ENCODE peak calls at places on chromosomes 12 and 14, in eight cellular contexts. R, S, Z, G, J, B, N and M are unnamed samples.

GRCh38 chr14:51203881-51204280 is 36.2 kb upstream of the TMX1 start:
- DNase-seq in J (no peak), B (no peak), N (no peak), G (no peak), S (no peak), R (no peak), Z (no peak), M (no peak)

GRCh38 chr14:87260460-87260859 is 732.5 kb downstream of the GALC start:
- DNase-seq in Z (no peak), G (no peak), R (no peak), B (no peak), S (no peak), J (no peak), N (no peak), M (no peak)

GRCh38 chr12:45299132-45299692 is 83.3 kb downstream of the ANO6 start:
- DNase-seq in B (peak; percentile 60), S (peak; percentile 62), J (no peak), R (no peak), Z (peak; percentile 87), N (no peak), G (no peak), M (no peak)

GRCh38 chr14:94914191-94914590 is 144.3 kb upstream of the GSC start:
- DNase-seq in N (no peak), G (no peak), R (no peak), B (no peak), Z (no peak), J (no peak), S (no peak), M (no peak)

GRCh38 chr14:36818794-36819384 is 157.2 kb downstream of the PAX9 start:
- DNase-seq in Z (peak; percentile 9), R (no peak), S (peak; percentile 25), B (peak; percentile 73), J (no peak), G (no peak), N (no peak), M (no peak)

GRCh38 chr12:78308701-78309100 is 478.0 kb downstream of the NAV3 start:
- DNase-seq in R (no peak), Z (no peak), S (no peak), N (no peak), J (no peak), B (no peak), G (no peak), M (no peak)

GRCh38 chr12:4030938-4031702 is 157.9 kb upstream of the PARP11 start:
- DNase-seq in G (peak; percentile 50), J (peak; percentile 28), S (peak; percentile 97), B (peak; percentile 99), Z (peak; percentile 99), N (peak; percentile 94), R (peak; percentile 94), M (peak; percentile 100)

GRCh38 chr12:53899230-53899629 is 39.4 kb upstream of the HOXC13 start:
- DNase-seq in B (no peak), J (no peak), S (no peak), Z (no peak), G (no peak), N (no peak), R (no peak), M (no peak)

GRCh38 chr12:90290980-90291975 is 582.6 kb upstream of the ATP2B1 start:
- DNase-seq in G (no peak), Z (no peak), J (no peak), R (no peak), B (no peak), S (no peak), N (no peak), M (no peak)

GRCh38 chr12:1104088-1104800 is 113.2 kb downstream of the ERC1 start:
- DNase-seq in G (no peak), N (no peak), R (no peak), B (no peak), J (no peak), Z (no peak), S (no peak), M (no peak)

GRCh38 chr12:89454080-89454848 is 70.3 kb downstream of the GALNT4 start:
- DNase-seq in G (no peak), B (no peak), R (no peak), J (no peak), Z (peak; percentile 15), S (peak; percentile 54), N (no peak), M (no peak)

GRCh38 chr12:129075451-129076208 is 222.4 kb downstream of the GLT1D1 start:
- DNase-seq in B (no peak), G (peak; percentile 25), J (no peak), R (no peak), S (no peak), N (no peak), Z (no peak), M (no peak)

GRCh38 chr14:75450381-75451276 is 22.8 kb downstream of the JDP2 start:
- DNase-seq in J (no peak), R (peak; percentile 70), S (peak; percentile 37), G (no peak), N (no peak), B (no peak), Z (peak; percentile 47), M (no peak)

GRCh38 chr12:57477710-57478681 is 1.7 kb downstream of the ARHGAP9 start:
- DNase-seq in Z (peak; percentile 53), B (no peak), R (no peak), S (no peak), N (no peak), G (peak; percentile 59), J (no peak), M (peak; percentile 88)

GRCh38 chr12:26281320-26281719 is 85.9 kb downstream of the SSPN start:
- DNase-seq in B (peak; percentile 57), Z (peak; percentile 15), S (no peak), R (no peak), J (no peak), G (no peak), N (no peak), M (no peak)

GRCh38 chr14:76015668-76016067 is 30.1 kb downstream of the IFT43 start:
- DNase-seq in S (peak; percentile 10), J (no peak), R (no peak), G (no peak), B (no peak), N (no peak), Z (no peak), M (no peak)

GRCh38 chr14:100285021-100285912 is 21.0 kb downstream of the SLC25A29 start:
- DNase-seq in G (peak; percentile 78), R (peak; percentile 83), N (peak; percentile 95), S (peak; percentile 49), J (peak; percentile 32), B (peak; percentile 96), Z (peak; percentile 34), M (peak; percentile 99)

GRCh38 chr14:67566908-67567307 is 33.2 kb downstream of the PIGH start:
- DNase-seq in R (no peak), Z (peak; percentile 92), S (peak; percentile 7), J (no peak), G (peak; percentile 9), B (no peak), N (no peak), M (no peak)

GRCh38 chr12:124233041-124233836 is 61.7 kb upstream of the RFLNA start:
- DNase-seq in N (no peak), Z (peak; percentile 89), B (peak; percentile 92), J (no peak), R (no peak), S (peak; percentile 95), G (no peak), M (peak; percentile 97)

GRCh38 chr14:68469208-68469713 is 323.6 kb downstream of the ZFP36L1 start:
- DNase-seq in J (no peak), N (no peak), G (no peak), Z (no peak), R (no peak), B (no peak), S (no peak), M (no peak)

GRCh38 chr14:58941666-58942065 is 246.8 kb upstream of the DAAM1 start:
- DNase-seq in R (no peak), G (no peak), J (no peak), S (no peak), N (no peak), B (peak; percentile 37), Z (peak; percentile 70), M (peak; percentile 27)

GRCh38 chr12:21169878-21170472 is 39.0 kb downstream of the SLCO1B1 start:
- DNase-seq in S (peak; percentile 20), N (no peak), G (no peak), J (no peak), Z (peak; percentile 33), R (peak; percentile 68), B (peak; percentile 5), M (peak; percentile 5)

GRCh38 chr12:71999795-72000194 is 61.1 kb downstream of the TPH2 start:
- DNase-seq in G (no peak), N (no peak), J (no peak), Z (peak; percentile 6), B (no peak), R (no peak), S (peak; percentile 1), M (no peak)

GRCh38 chr12:65362231-65362630 is 83.7 kb downstream of the MSRB3 start:
- DNase-seq in S (peak; percentile 3), N (no peak), G (no peak), J (no peak), B (no peak), R (no peak), Z (peak; percentile 39), M (no peak)

GRCh38 chr14:92456215-92457017 is 57.2 kb upstream of the RIN3 start:
- DNase-seq in J (no peak), S (peak; percentile 42), R (peak; percentile 60), B (peak; percentile 84), N (peak; percentile 46), Z (peak; percentile 76), G (peak; percentile 38), M (peak; percentile 95)

GRCh38 chr14:79967453-79967852 is 243.9 kb downstream of the DIO2 start:
- DNase-seq in Z (peak; percentile 6), B (no peak), N (no peak), J (no peak), G (no peak), R (no peak), S (no peak), M (no peak)

GRCh38 chr12:5620896-5621295 is 189.0 kb downstream of the NTF3 start:
- DNase-seq in N (no peak), R (no peak), S (no peak), Z (no peak), J (no peak), B (no peak), G (no peak), M (no peak)

GRCh38 chr12:116024769-116025168 is 252.7 kb downstream of the MED13L start:
- DNase-seq in G (no peak), R (no peak), J (no peak), N (no peak), B (no peak), S (no peak), Z (no peak), M (no peak)

GRCh38 chr12:103780093-103780440 is 61.0 kb downstream of the NT5DC3 start:
- DNase-seq in G (no peak), B (no peak), N (no peak), S (peak; percentile 23), R (no peak), Z (peak; percentile 87), J (no peak), M (no peak)

GRCh38 chr12:65916991-65917676 is 92.9 kb downstream of the HMGA2 start:
- DNase-seq in G (no peak), S (no peak), J (no peak), B (no peak), N (no peak), R (no peak), Z (no peak), M (no peak)

GRCh38 chr12:71755146-71755892 is 656 bp downstream of the RAB21 start:
- DNase-seq in J (peak; percentile 78), R (peak; percentile 54), B (peak; percentile 56), Z (peak; percentile 73), S (peak; percentile 59), N (peak; percentile 35), G (peak; percentile 67), M (peak; percentile 84)

GRCh38 chr12:42812086-42812485 is 222.5 kb upstream of the PRICKLE1 start:
- DNase-seq in R (no peak), Z (no peak), S (peak; percentile 4), J (no peak), N (no peak), G (no peak), B (no peak), M (no peak)

GRCh38 chr12:5590316-5590715 is 158.4 kb downstream of the NTF3 start:
- DNase-seq in S (no peak), J (no peak), N (no peak), R (no peak), Z (no peak), B (no peak), G (no peak), M (peak; percentile 27)

GRCh38 chr12:12689672-12690287 is 6.2 kb downstream of the GPR19 start:
- DNase-seq in B (no peak), G (no peak), N (no peak), S (peak; percentile 25), J (no peak), Z (peak; percentile 40), R (no peak), M (no peak)